ENCODE peak calls at places on chromosome 20, in ten cellular contexts. W is activated T-helper 1 cell treated with anti-CD3 and anti-CD28 coated beads, Interleukin-2, amount 50 U/mL, for 16 hours; T is nephron progenitor cell; A is fibroblast of villous mesenchyme; Q is cardiac muscle cell; R is HepG2; J is activated naive CD4-positive, alpha-beta T cell; C is iris pigment epithelial cell; M is naive thymus-derived CD8-positive, alpha-beta T cell; O is renal cortical epithelial cell. U is an unnamed sample.

GRCh38 chr20:10642859-10643559 is 30.8 kb downstream of the JAG1 start:
- DNase-seq in W (no peak), T (no peak), A (no peak), Q (no peak), R (no peak), J (no peak), C (no peak), M (no peak), O (no peak), U (no peak)

GRCh38 chr20:35318502-35319157 is 26.4 kb upstream of the FAM83C start:
- DNase-seq in W (no peak), T (no peak), A (peak; percentile 64), Q (no peak), R (peak; percentile 71), J (no peak), C (peak; percentile 95), M (no peak), O (peak; percentile 96), U (peak; percentile 98)

GRCh38 chr20:2762578-2763131 is 37.8 kb downstream of the CPXM1 start:
- DNase-seq in W (no peak), T (no peak), A (no peak), Q (no peak), R (no peak), J (no peak), C (no peak), M (no peak), O (no peak), U (no peak)

GRCh38 chr20:5734559-5735137 is 15.6 kb upstream of the SHLD1 start:
- DNase-seq in W (no peak), T (no peak), A (no peak), Q (no peak), R (no peak), J (no peak), C (peak; percentile 40), M (no peak), O (no peak), U (no peak)

GRCh38 chr20:57485770-57486169 is 39.2 kb downstream of the CTCFL start:
- DNase-seq in W (no peak), T (no peak), A (no peak), Q (no peak), R (no peak), J (no peak), C (no peak), M (no peak), O (no peak), U (no peak)

GRCh38 chr20:41063442-41063841 is 34.8 kb downstream of the TOP1 start:
- DNase-seq in W (no peak), T (no peak), A (no peak), Q (no peak), R (no peak), J (no peak), C (no peak), M (no peak), O (no peak), U (no peak)

GRCh38 chr20:54076259-54076658 is 5.9 kb upstream of the BCAS1 start:
- DNase-seq in W (no peak), T (no peak), A (peak; percentile 28), Q (no peak), R (no peak), J (no peak), C (no peak), M (no peak), O (no peak), U (no peak)

GRCh38 chr20:55632592-55632991 is 372.7 kb downstream of the CBLN4 start:
- DNase-seq in W (no peak), T (no peak), A (no peak), Q (no peak), R (no peak), J (no peak), C (no peak), M (no peak), O (no peak), U (no peak)

GRCh38 chr20:45258669-45259068 is 4.3 kb upstream of the SLPI start:
- DNase-seq in W (no peak), T (no peak), A (no peak), Q (no peak), R (no peak), J (no peak), C (no peak), M (no peak), O (no peak), U (no peak)

GRCh38 chr20:6384368-6384767 is 261.5 kb upstream of the FERMT1 start:
- DNase-seq in W (no peak), T (no peak), A (no peak), Q (peak; percentile 6), R (no peak), J (no peak), C (no peak), M (no peak), O (no peak), U (no peak)

GRCh38 chr20:478010-478948 is 15.9 kb upstream of the TBC1D20 start:
- DNase-seq in W (no peak), T (no peak), A (peak; percentile 69), Q (no peak), R (peak; percentile 32), J (no peak), C (peak; percentile 82), M (no peak), O (peak; percentile 29), U (no peak)

GRCh38 chr20:44221368-44221767 is 10.8 kb upstream of the OSER1 start:
- DNase-seq in W (no peak), T (no peak), A (no peak), Q (no peak), R (no peak), J (no peak), C (no peak), M (no peak), O (no peak), U (no peak)

U was measured in epithelial cell of proximal tubule.